ENCODE peak calls at places on chromosomes 7 and 10, in five cellular contexts. N, T, H, M and L are unnamed samples.

GRCh38 chr10:5588603-5589002 is 63.8 kb downstream of the CALML3 start:
- ATAC-seq in N (no peak), T (no peak), H (no peak), M (no peak), L (no peak)

GRCh38 chr10:1299041-1299726 is 243.0 kb downstream of the WDR37 start:
- ATAC-seq in N (no peak), T (peak; percentile 12), H (no peak), M (no peak), L (no peak)

GRCh38 chr10:48496831-48497792 is 107.8 kb downstream of the ARHGAP22 start:
- ATAC-seq in N (peak; percentile 97), T (peak; percentile 12), H (peak; percentile 73), M (no peak), L (peak; percentile 42)

GRCh38 chr10:50937230-50937907 is 51.9 kb upstream of the A1CF start:
- ATAC-seq in N (peak; percentile 76), T (peak; percentile 62), H (no peak), M (no peak), L (no peak)

GRCh38 chr10:36489928-36490279 is 635.5 kb upstream of the ANKRD30A start:
- ATAC-seq in N (peak; percentile 65), T (no peak), H (peak; percentile 59), M (peak; percentile 25), L (no peak)

GRCh38 chr10:122476034-122476695 is 14.8 kb downstream of the HTRA1 start:
- ATAC-seq in N (peak; percentile 44), T (no peak), H (no peak), M (no peak), L (no peak)

GRCh38 chr7:130356121-130356759 is 11.6 kb downstream of the CPA5 start:
- ATAC-seq in N (peak; percentile 89), T (no peak), H (peak; percentile 76), M (peak; percentile 46), L (peak; percentile 76)

GRCh38 chr7:3725145-3725544 is 424.1 kb downstream of the SDK1 start:
- ATAC-seq in N (no peak), T (peak; percentile 56), H (peak; percentile 28), M (no peak), L (no peak)

GRCh38 chr10:99430116-99430450 is 341 bp downstream of the GOT1 start:
- ATAC-seq in N (peak; percentile 7), T (peak; percentile 2), H (peak; percentile 33), M (no peak), L (peak; percentile 16)

GRCh38 chr7:37405603-37406122 is 43.0 kb downstream of the ELMO1 start:
- ATAC-seq in N (no peak), T (peak; percentile 85), H (peak; percentile 71), M (peak; percentile 31), L (peak; percentile 54)

GRCh38 chr10:62054408-62054807 is 152.9 kb downstream of the ARID5B start:
- ATAC-seq in N (no peak), T (no peak), H (no peak), M (no peak), L (no peak)

GRCh38 chr7:98771519-98772241 is 98.1 kb downstream of the TMEM130 start:
- ATAC-seq in N (peak; percentile 97), T (no peak), H (peak; percentile 57), M (no peak), L (no peak)

GRCh38 chr7:44634187-44634838 is 27.9 kb downstream of the OGDH start:
- ATAC-seq in N (no peak), T (peak; percentile 14), H (no peak), M (no peak), L (no peak)

GRCh38 chr10:58467931-58468635 is 44.6 kb upstream of the BICC1 start:
- ATAC-seq in N (no peak), T (no peak), H (no peak), M (no peak), L (no peak)

GRCh38 chr7:148149730-148150129 is 440.8 kb upstream of the C7orf33 start:
- ATAC-seq in N (no peak), T (no peak), H (no peak), M (no peak), L (no peak)

GRCh38 chr10:69961864-69962745 is 90.5 kb upstream of the MACROH2A2 start:
- ATAC-seq in N (no peak), T (no peak), H (no peak), M (no peak), L (no peak)

GRCh38 chr7:149196705-149197171 is 1.4 kb downstream of the ZNF282 start:
- ATAC-seq in N (peak; percentile 15), T (peak; percentile 7), H (no peak), M (no peak), L (no peak)

GRCh38 chr7:29077854-29078253 is 68.5 kb downstream of the CPVL start:
- ATAC-seq in N (no peak), T (no peak), H (no peak), M (no peak), L (no peak)

GRCh38 chr7:51034531-51035264 is 252.0 kb upstream of the GRB10 start:
- ATAC-seq in N (peak; percentile 77), T (no peak), H (no peak), M (no peak), L (no peak)

GRCh38 chr10:34473174-34474059 is 341.7 kb downstream of the PARD3 start:
- ATAC-seq in N (no peak), T (no peak), H (no peak), M (peak; percentile 89), L (no peak)

GRCh38 chr10:50594012-50594411 is 29.7 kb downstream of the SGMS1 start:
- ATAC-seq in N (peak; percentile 84), T (peak; percentile 30), H (peak; percentile 80), M (no peak), L (no peak)

GRCh38 chr7:42144253-42145002 is 92.6 kb downstream of the GLI3 start:
- ATAC-seq in N (peak; percentile 40), T (no peak), H (no peak), M (no peak), L (no peak)
- TF ChIP-seq CTCF in N (no peak), T (no peak), H (no peak), M (no peak), L (no peak)

DNA sequence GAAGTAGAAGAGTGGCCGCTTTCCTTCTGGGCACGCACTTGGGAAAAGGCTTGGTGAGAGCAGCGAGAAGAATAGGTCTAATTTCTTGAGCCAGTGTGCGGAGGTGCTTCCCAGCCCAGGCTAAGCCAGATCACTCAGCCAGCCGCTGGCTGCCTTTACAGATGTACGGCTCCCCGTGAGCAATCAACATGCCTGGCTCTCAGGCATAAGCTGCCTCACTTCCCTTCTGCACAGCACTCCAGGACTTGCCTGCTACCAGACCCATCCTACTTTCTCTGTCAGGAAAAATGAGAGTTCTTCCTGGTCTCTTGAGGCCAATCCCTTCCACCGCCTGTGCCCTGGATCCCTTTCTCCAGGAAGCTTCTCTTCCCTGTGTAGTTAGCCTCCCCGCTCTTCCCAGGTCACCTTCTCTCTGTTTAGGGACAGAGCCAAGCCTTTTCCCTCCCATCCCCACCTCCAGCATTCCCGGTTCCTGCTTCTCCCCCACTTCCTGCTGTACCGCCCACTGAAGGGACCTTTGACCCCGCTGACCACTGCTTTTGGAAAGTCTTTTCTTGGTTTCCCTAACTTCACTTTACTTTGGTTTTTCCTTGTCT is 1.1 kb upstream of the ACTR3C start:
- ATAC-seq in N (peak; percentile 51), T (peak; percentile 62), H (peak; percentile 44), M (no peak), L (no peak)
- TF ChIP-seq POLR2A in N (no peak), T (peak; percentile 81), H (no peak), M (no peak), L (no peak)

DNA sequence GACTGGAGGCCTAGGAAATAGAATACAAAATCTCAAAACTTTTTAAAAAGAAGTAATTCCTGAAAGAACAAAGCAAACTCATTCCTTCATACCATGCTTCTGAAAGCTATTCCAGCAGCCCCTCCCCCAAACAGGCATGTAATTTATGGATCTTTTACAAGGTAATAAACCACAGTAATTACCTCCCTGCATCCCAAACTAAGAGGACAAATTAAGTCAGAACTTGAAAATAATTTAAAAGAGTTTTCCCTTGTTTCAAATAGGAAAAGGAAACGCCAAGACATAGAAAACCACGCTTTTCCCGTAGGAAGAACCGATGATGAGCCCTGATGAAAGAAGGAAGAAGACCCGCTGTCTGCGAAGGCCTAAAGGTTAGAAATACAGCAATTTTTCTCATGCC is 8.9 kb downstream of the HOXA4 start:
- ATAC-seq in N (no peak), T (no peak), H (no peak), M (no peak), L (no peak)
- H3K27me3 ChIP-seq in N (no peaks in the 10 kb centered on the region), T (no peaks in the 10 kb centered on the region), H (no peaks in the 10 kb centered on the region), M (peaks cover 96% of the 10 kb centered on the region), L (no peaks in the 10 kb centered on the region)

GRCh38 chr7:2173184-2173827 is 59.4 kb downstream of the MAD1L1 start:
- ATAC-seq in N (peak; percentile 30), T (no peak), H (no peak), M (no peak), L (no peak)
- TF ChIP-seq CTCF in N (no peak), T (no peak), H (no peak), M (no peak), L (no peak)

GRCh38 chr10:126562209-126562680 is 108.2 kb downstream of the C10orf90 start:
- ATAC-seq in N (no peak), T (no peak), H (no peak), M (no peak), L (no peak)

GRCh38 chr10:126564297-126564888 is 106.1 kb downstream of the C10orf90 start:
- ATAC-seq in N (no peak), T (no peak), H (no peak), M (no peak), L (no peak)

GRCh38 chr10:126563361-126563760 is 107.1 kb downstream of the C10orf90 start:
- ATAC-seq in N (no peak), T (no peak), H (no peak), M (no peak), L (no peak)

GRCh38 chr10:126561499-126562208 is 108.8 kb downstream of the C10orf90 start:
- ATAC-seq in N (peak; percentile 64), T (no peak), H (peak; percentile 25), M (no peak), L (no peak)

DNA sequence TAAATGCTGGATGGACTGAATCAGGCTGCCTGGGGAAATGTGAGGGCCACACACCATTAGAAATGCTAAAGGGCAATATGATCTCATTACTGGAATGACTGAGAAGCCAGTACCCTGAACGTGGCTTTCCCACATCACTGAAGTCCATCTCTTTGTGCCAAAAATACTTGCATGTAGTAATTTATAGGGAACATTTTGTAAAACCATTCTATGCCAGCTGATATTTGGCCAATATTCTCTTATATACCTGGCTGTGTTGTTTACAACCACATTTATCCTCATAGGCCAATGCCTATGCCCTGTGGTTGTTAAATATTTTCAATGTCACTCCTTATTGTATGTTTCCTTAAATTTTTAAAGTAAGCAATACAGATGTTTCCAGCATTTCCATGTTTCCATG is 111.6 kb downstream of the C10orf90 start:
- ATAC-seq in N (no peak), T (no peak), H (no peak), M (no peak), L (no peak)
- TF ChIP-seq POLR2A in N (no peak), T (no peak), H (no peak), M (no peak), L (no peak)

DNA sequence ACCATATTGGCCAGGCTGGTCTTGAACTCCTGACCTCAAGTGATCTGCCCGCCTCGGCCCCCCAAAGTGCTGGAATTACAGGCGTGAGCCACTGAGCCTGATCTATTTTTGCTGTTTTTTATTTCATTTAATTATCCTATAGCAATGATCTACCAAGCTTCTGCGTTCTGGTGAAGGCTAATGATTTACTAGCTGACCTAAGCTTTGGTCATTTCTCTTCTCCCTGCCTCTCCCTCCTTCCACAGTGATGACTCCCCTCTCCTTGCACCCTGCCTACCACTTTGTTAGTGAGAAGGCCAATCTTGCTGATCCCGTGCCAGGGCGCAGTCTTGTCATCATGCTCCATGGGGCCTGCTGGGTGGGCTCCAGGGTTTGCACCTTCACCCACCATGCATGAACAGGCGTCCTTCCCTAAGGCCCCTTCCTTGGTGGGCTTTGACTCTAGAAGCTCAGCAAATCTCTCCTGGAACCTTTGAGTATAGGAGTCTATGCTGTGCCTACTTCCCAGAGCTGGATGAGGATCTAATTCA is 11.9 kb upstream of the ZCCHC24 start:
- ATAC-seq in N (no peak), T (no peak), H (no peak), M (no peak), L (no peak)
- H3K27me3 ChIP-seq in N (no peaks in the 10 kb centered on the region), T (no peaks in the 10 kb centered on the region), H (no peaks in the 10 kb centered on the region), M (no peaks in the 10 kb centered on the region), L (no peaks in the 10 kb centered on the region)